ENCODE peak calls at places on chromosome 15, in six cellular contexts. S, T, H, G, Q and N are unnamed samples.

GRCh38 chr15:92393994-92394326 is 279 bp downstream of the ST8SIA2 start:
- DNase-seq in S (no peak), H (no peak), G (no peak), T (no peak), Q (no peak), N (peak; percentile 52)

GRCh38 chr15:45630958-45631691 is 3.7 kb upstream of the SQOR start:
- DNase-seq in G (no peak), S (peak; percentile 40), T (no peak), H (no peak), Q (peak; percentile 93), N (no peak)

GRCh38 chr15:60774829-60775228 is 295.9 kb upstream of the ICE2 start:
- DNase-seq in H (no peak), S (no peak), G (no peak), Q (no peak), T (no peak), N (no peak)

GRCh38 chr15:75725719-75726607 is 13.3 kb upstream of the CSPG4 start:
- DNase-seq in T (no peak), H (peak; percentile 60), Q (no peak), S (no peak), G (no peak), N (no peak)

GRCh38 chr15:63023351-63023945 is 19.1 kb upstream of the TPM1 start:
- DNase-seq in T (no peak), H (no peak), S (no peak), Q (peak; percentile 92), G (no peak), N (no peak)

GRCh38 chr15:84595660-84596059 is 5.1 kb upstream of the ZSCAN2 start:
- DNase-seq in H (no peak), S (no peak), G (peak; percentile 32), Q (no peak), T (no peak), N (no peak)

GRCh38 chr15:90191795-90192494 is 9.2 kb upstream of the SEMA4B start:
- DNase-seq in H (peak; percentile 97), G (peak; percentile 88), Q (peak; percentile 29), T (no peak), S (peak; percentile 16), N (peak; percentile 73)

GRCh38 chr15:100790786-100791265 is 88.8 kb upstream of the ALDH1A3 start:
- DNase-seq in T (no peak), S (no peak), G (no peak), Q (no peak), H (no peak), N (no peak)

GRCh38 chr15:44193651-44194396 is 1.2 kb downstream of the FRMD5 start:
- DNase-seq in H (no peak), Q (peak; percentile 56), T (no peak), S (no peak), G (no peak), N (peak; percentile 43)

GRCh38 chr15:43922021-43922420 is 95.2 kb downstream of the WDR76 start:
- DNase-seq in G (no peak), Q (peak; percentile 55), H (no peak), T (no peak), S (no peak), N (no peak)

GRCh38 chr15:68055224-68055705 is 1.1 kb downstream of the PIAS1 start:
- DNase-seq in G (no peak), H (no peak), T (no peak), Q (peak; percentile 57), S (no peak), N (peak; percentile 61)

GRCh38 chr15:90729266-90729665 is 12.1 kb downstream of the BLM start:
- DNase-seq in S (no peak), Q (no peak), G (no peak), T (no peak), H (no peak), N (no peak)

GRCh38 chr15:101398247-101398646 is 91.3 kb downstream of the PCSK6 start:
- DNase-seq in G (no peak), S (no peak), H (no peak), Q (no peak), T (no peak), N (no peak)

GRCh38 chr15:87871130-87871737 is 385.3 kb downstream of the NTRK3 start:
- DNase-seq in T (no peak), Q (peak; percentile 85), H (no peak), S (no peak), G (no peak), N (no peak)
- H3K4me3 ChIP-seq in T (no peak overlapping the region), Q (no peak overlapping the region), H (no peak overlapping the region), S (no peak overlapping the region), G (no peak overlapping the region), N (no peak overlapping the region)

GRCh38 chr15:98798375-98798893 is 150.1 kb downstream of the IGF1R start:
- DNase-seq in H (no peak), S (no peak), T (no peak), G (no peak), Q (no peak), N (no peak)

GRCh38 chr15:98799461-98799971 is 151.2 kb downstream of the IGF1R start:
- DNase-seq in S (no peak), Q (no peak), H (no peak), T (no peak), G (no peak), N (peak; percentile 73)

GRCh38 chr15:98800437-98801233 is 152.3 kb downstream of the IGF1R start:
- DNase-seq in G (peak; percentile 36), Q (peak; percentile 83), T (peak; percentile 77), H (peak; percentile 67), S (peak; percentile 59), N (peak; percentile 85)

GRCh38 chr15:98801234-98801561 is 152.9 kb downstream of the IGF1R start:
- DNase-seq in S (no peak), Q (no peak), T (no peak), G (no peak), H (no peak), N (no peak)

DNA sequence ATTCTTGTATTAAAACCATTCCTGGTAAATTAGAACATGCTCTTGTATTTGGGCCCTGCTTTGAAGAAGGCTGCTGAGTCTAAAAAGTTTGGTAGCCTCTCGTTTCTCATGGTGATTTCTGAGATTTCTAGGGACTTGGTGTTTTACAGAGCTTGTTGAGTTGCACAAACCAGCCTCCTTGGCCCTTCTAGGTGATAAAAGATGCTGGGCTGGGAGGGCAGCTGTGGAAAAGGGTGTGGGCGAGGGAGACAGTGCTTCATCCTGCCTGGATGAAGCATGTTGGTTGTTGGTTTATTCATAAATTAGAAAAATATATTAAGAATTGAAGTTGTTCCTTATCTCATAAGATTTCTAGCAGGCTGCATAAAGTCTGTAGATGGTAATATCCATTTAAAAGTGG is 151.7 kb downstream of the IGF1R start:
- DNase-seq in G (no peak), H (no peak), S (no peak), T (no peak), Q (peak; percentile 36), N (no peak)
- H3K4me3 ChIP-seq in G (peak overlapping the region; percentile 28), H (no peak overlapping the region), S (no peak overlapping the region), T (peak overlapping the region; percentile 0), Q (no peak overlapping the region), N (no peak overlapping the region)

GRCh38 chr15:34275721-34276120 is 50.9 kb downstream of the EMC4 start:
- DNase-seq in G (no peak), H (no peak), Q (no peak), T (no peak), S (no peak), N (no peak)
- H3K4me3 ChIP-seq in G (no peak overlapping the region), H (no peak overlapping the region), Q (no peak overlapping the region), T (no peak overlapping the region), S (no peak overlapping the region), N (no peak overlapping the region)

GRCh38 chr15:57288926-57289650 is 87.2 kb upstream of the CGNL1 start:
- DNase-seq in Q (no peak), T (no peak), S (no peak), G (no peak), H (no peak), N (no peak)

GRCh38 chr15:57285386-57285785 is 90.9 kb upstream of the CGNL1 start:
- DNase-seq in T (no peak), Q (no peak), H (no peak), S (no peak), G (no peak), N (no peak)

GRCh38 chr15:57283774-57284508 is 92.4 kb upstream of the CGNL1 start:
- DNase-seq in Q (no peak), S (no peak), G (no peak), T (no peak), H (no peak), N (no peak)

GRCh38 chr15:57284535-57284934 is 91.8 kb upstream of the CGNL1 start:
- DNase-seq in H (no peak), S (no peak), Q (no peak), G (no peak), T (no peak), N (no peak)

DNA sequence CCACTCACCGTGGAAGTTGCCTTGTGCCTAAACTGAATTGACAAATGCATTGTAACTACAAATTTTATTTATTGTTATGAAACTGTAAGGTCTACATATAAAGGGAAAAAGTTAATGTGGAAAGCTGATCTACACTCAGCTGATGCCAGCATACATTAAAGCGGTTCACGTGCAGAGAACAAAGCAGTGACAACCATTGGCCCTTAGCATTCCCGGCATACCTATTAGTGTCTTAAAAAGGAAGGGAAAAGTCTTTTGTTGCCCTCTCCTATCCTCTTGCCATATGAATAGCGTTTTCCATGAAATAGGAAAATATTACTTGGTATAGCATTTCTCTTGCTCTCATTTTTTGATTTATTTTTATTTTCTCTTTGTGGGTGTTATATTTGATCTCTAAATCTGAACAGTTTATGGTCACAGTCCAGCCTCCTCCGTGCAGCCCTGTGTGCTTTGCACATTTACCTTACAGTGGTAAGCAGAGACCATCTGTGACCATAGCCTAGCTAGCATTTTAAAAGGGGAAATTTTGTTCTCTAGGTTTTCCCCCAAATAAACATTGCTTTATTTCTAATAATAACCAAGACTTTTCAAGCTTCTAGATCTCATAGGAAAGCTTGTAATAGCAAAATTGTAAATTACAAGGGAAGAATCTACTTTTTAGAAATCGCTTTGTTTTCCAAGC is 89.7 kb upstream of the CGNL1 start:
- DNase-seq in T (no peak), G (no peak), Q (no peak), S (no peak), H (no peak), N (no peak)
- H3K4me3 ChIP-seq in T (no peak overlapping the region), G (no peak overlapping the region), Q (no peak overlapping the region), S (no peak overlapping the region), H (no peak overlapping the region), N (no peak overlapping the region)

GRCh38 chr15:64596701-64597468 is 136.5 kb downstream of the ZNF609 start:
- DNase-seq in H (no peak), T (no peak), Q (peak; percentile 65), S (no peak), G (no peak), N (peak; percentile 70)
- H3K4me3 ChIP-seq in H (no peak overlapping the region), T (no peak overlapping the region), Q (no peak overlapping the region), S (no peak overlapping the region), G (no peak overlapping the region), N (no peak overlapping the region)